ENCODE peak calls at places on chromosomes 6 and 20, in six cellular contexts. M is neural progenitor cell, T is keratinocyte, G is mammary epithelial cell, Q is SJSA1, B is adipocyte. L is an unnamed sample.
A peak's percentile ranks its signal among the peaks of the same experiment; 100 is the strongest.

GRCh38 chr6:108526739-108527174 is 34.0 kb upstream of the FOXO3 start:
- DNase-seq in M (peak; percentile 53), T (no peak), G (peak; percentile 16), Q (no peak), B (peak; percentile 77), L (peak; percentile 58)

GRCh38 chr6:159470400-159470799 is 222.6 kb downstream of the SOD2 start:
- DNase-seq in M (no peak), T (no peak), G (no peak), Q (no peak), B (no peak), L (no peak)

GRCh38 chr20:62409935-62410741 is 3.1 kb upstream of the CABLES2 start:
- DNase-seq in M (peak; percentile 84), T (no peak), G (no peak), Q (no peak), B (peak; percentile 56), L (peak; percentile 59)

GRCh38 chr20:50855498-50856474 is 60.9 kb downstream of the BCAS4 start:
- DNase-seq in M (no peak), T (no peak), G (peak; percentile 63), Q (no peak), B (no peak), L (peak; percentile 30)

GRCh38 chr20:38084425-38084951 is 50.9 kb downstream of the RPRD1B start:
- DNase-seq in M (no peak), T (no peak), G (no peak), Q (peak; percentile 87), B (peak; percentile 77), L (no peak)

GRCh38 chr6:73774311-73774766 is 78.3 kb downstream of the CD109 start:
- DNase-seq in M (no peak), T (no peak), G (peak; percentile 87), Q (peak; percentile 56), B (peak; percentile 85), L (peak; percentile 80)

GRCh38 chr6:131258010-131258652 is 122.9 kb downstream of the AKAP7 start:
- DNase-seq in M (no peak), T (no peak), G (peak; percentile 62), Q (no peak), B (no peak), L (peak; percentile 52)

GRCh38 chr6:101537917-101538316 is 144.4 kb downstream of the GRIK2 start:
- DNase-seq in M (no peak), T (no peak), G (no peak), Q (no peak), B (peak; percentile 69), L (no peak)

GRCh38 chr6:13113956-13114593 is 214.3 kb downstream of the TBC1D7 start:
- DNase-seq in M (no peak), T (no peak), G (no peak), Q (no peak), B (no peak), L (no peak)

GRCh38 chr6:15066433-15067337 is 179.2 kb upstream of the JARID2 start:
- DNase-seq in M (no peak), T (peak; percentile 50), G (peak; percentile 96), Q (no peak), B (peak; percentile 65), L (peak; percentile 34)

GRCh38 chr20:63082939-63083735 is 76.4 kb upstream of the BHLHE23 start:
- DNase-seq in M (no peak), T (no peak), G (no peak), Q (no peak), B (no peak), L (no peak)

GRCh38 chr6:16684195-16684689 is 77.0 kb downstream of the ATXN1 start:
- DNase-seq in M (no peak), T (no peak), G (peak; percentile 46), Q (no peak), B (peak; percentile 30), L (peak; percentile 71)

GRCh38 chr20:23235173-23236027 is 115.2 kb upstream of the NXT1 start:
- DNase-seq in M (peak; percentile 75), T (no peak), G (peak; percentile 40), Q (no peak), B (peak; percentile 58), L (peak; percentile 61)

GRCh38 chr20:47596003-47596571 is 94.4 kb downstream of the NCOA3 start:
- DNase-seq in M (no peak), T (no peak), G (no peak), Q (no peak), B (no peak), L (no peak)

GRCh38 chr6:155264704-155265320 is 999 bp downstream of the CLDN20 start:
- DNase-seq in M (no peak), T (no peak), G (peak; percentile 30), Q (no peak), B (peak; percentile 64), L (no peak)

GRCh38 chr6:3289664-3290055 is 30.9 kb downstream of the PSMG4 start:
- DNase-seq in M (no peak), T (no peak), G (no peak), Q (no peak), B (no peak), L (no peak)

GRCh38 chr6:40620546-40620945 is 33.4 kb upstream of the LRFN2 start:
- DNase-seq in M (no peak), T (no peak), G (no peak), Q (no peak), B (no peak), L (no peak)

GRCh38 chr6:24859132-24859531 is 60.4 kb upstream of the ARMH2 start:
- DNase-seq in M (no peak), T (no peak), G (no peak), Q (no peak), B (no peak), L (no peak)

GRCh38 chr6:24856954-24857670 is 58.4 kb upstream of the ARMH2 start:
- DNase-seq in M (no peak), T (no peak), G (no peak), Q (no peak), B (no peak), L (no peak)

GRCh38 chr6:24858154-24858801 is 59.6 kb upstream of the ARMH2 start:
- DNase-seq in M (no peak), T (no peak), G (peak; percentile 64), Q (no peak), B (peak; percentile 69), L (peak; percentile 90)

GRCh38 chr6:24861934-24862333 is 63.2 kb upstream of the ARMH2 start:
- DNase-seq in M (no peak), T (no peak), G (no peak), Q (no peak), B (no peak), L (no peak)

DNA sequence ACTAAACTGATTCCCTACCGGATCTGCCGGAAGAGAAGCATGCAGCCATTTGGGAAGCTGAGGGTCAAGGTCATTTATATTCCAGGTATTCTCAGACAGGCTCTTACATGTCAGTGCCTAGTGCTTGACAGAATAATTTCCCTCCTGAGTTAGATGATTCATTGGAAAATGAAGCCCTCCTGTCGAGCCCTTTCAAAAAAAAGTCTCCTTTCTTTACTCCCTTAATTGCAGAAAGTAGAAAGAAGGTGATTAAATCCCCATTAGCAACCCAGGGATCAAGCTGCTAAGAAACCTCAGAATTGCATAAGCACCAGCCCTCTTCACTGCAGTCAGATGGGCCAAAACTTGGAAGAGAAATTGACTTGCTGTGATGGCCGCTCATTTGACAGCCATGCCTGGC is 60.9 kb upstream of the ARMH2 start:
- DNase-seq in M (no peak), T (no peak), G (no peak), Q (no peak), B (no peak), L (no peak)
- H3K4me1 ChIP-seq in M (peaks cover 10% of the 10 kb centered on the region), T (peaks cover 22% of the 10 kb centered on the region), G (peaks cover 25% of the 10 kb centered on the region), Q (peaks cover 6% of the 10 kb centered on the region), B (peaks cover 21% of the 10 kb centered on the region), L (peaks cover 17% of the 10 kb centered on the region)

DNA sequence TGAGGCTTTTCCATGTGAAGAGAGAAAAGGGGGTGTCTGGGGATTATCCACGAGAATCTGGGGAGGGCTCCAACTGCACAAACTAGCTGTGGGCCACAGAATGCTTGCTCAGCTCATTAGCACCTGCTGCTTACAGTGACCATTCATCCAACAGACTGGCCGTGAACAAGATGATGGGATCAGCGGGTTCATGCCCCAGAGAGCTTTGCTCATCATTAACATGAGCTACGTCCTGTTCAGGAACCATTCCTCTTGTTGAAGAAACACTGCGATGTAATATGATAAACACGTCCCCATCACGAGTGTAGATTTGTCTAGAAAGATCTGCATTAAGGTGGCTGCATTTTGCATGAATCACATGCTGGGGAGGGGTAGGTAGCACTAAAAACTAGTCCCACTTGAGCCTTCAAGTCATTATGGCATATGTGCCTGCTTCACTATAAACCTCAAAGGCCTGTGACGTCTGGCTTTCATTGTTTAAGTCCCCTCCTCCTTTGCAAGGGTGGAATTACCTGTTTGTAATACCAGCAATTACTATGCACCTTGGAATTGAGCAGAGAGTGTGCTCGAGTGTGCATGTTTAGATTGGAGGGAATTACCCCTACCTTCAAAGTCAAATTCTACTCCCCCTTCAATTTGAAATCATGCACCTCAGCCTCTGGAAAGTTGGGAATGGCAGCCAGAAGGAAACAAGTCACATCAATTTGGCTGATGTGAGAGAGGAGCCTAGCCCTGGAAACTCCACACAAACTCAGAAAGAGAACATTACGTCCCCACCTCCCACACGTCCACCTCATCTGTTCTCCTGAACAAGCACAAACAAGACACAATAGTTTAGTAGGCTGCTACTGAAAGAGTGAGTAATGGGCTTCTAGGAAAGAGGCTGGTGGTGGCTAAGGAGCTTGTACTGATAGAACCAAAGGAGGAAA is 3.7 kb downstream of the PLAGL2 start:
- DNase-seq in M (no peak), T (no peak), G (peak; percentile 93), Q (no peak), B (no peak), L (no peak)
- H3K4me1 ChIP-seq in M (peaks cover 30% of the 10 kb centered on the region), T (peaks cover 57% of the 10 kb centered on the region), G (peaks cover 61% of the 10 kb centered on the region), Q (peaks cover 16% of the 10 kb centered on the region), B (peaks cover 56% of the 10 kb centered on the region), L (peaks cover 34% of the 10 kb centered on the region)

GRCh38 chr20:34512955-34513419 is 3.2 kb upstream of the DYNLRB1 start:
- DNase-seq in M (no peak), T (no peak), G (no peak), Q (no peak), B (no peak), L (peak; percentile 21)

GRCh38 chr20:34515484-34516037 is 661 bp upstream of the DYNLRB1 start:
- DNase-seq in M (peak; percentile 88), T (no peak), G (peak; percentile 79), Q (no peak), B (peak; percentile 56), L (peak; percentile 78)

GRCh38 chr20:34516038-34516873 is at the start of gene DYNLRB1:
- DNase-seq in M (peak; percentile 100), T (peak; percentile 81), G (peak; percentile 91), Q (peak; percentile 97), B (peak; percentile 99), L (peak; percentile 98)

GRCh38 chr20:34516874-34517542 is 786 bp downstream of the DYNLRB1 start:
- DNase-seq in M (peak; percentile 38), T (no peak), G (no peak), Q (no peak), B (peak; percentile 63), L (peak; percentile 4)

GRCh38 chr20:34514897-34515483 is 1.2 kb upstream of the DYNLRB1 start:
- DNase-seq in M (no peak), T (no peak), G (no peak), Q (no peak), B (no peak), L (no peak)
- H3K4me1 ChIP-seq in M (peaks cover 3% of the 10 kb centered on the region), T (peaks cover 25% of the 10 kb centered on the region), G (peaks cover 20% of the 10 kb centered on the region), Q (peaks cover 10% of the 10 kb centered on the region), B (peaks cover 27% of the 10 kb centered on the region), L (peaks cover 16% of the 10 kb centered on the region)

GRCh38 chr6:6284231-6284966 is 36.1 kb downstream of the F13A1 start:
- DNase-seq in M (no peak), T (no peak), G (no peak), Q (no peak), B (no peak), L (no peak)

GRCh38 chr6:6287415-6287814 is 33.0 kb downstream of the F13A1 start:
- DNase-seq in M (no peak), T (no peak), G (no peak), Q (no peak), B (no peak), L (no peak)

GRCh38 chr6:6283747-6284146 is 36.7 kb downstream of the F13A1 start:
- DNase-seq in M (no peak), T (no peak), G (no peak), Q (no peak), B (no peak), L (no peak)

GRCh38 chr6:6285679-6286078 is 34.8 kb downstream of the F13A1 start:
- DNase-seq in M (no peak), T (no peak), G (no peak), Q (no peak), B (no peak), L (no peak)
- H3K4me1 ChIP-seq in M (no peaks in the 10 kb centered on the region), T (no peaks in the 10 kb centered on the region), G (no peaks in the 10 kb centered on the region), Q (no peaks in the 10 kb centered on the region), B (peaks cover 5% of the 10 kb centered on the region), L (no peaks in the 10 kb centered on the region)

L was measured in PC-3.